ENCODE peak calls at places on chromosomes 16 and 17, in six cellular contexts. K is GM12891, T is H1, E is K562, W is HepG2, Y is GM12878. C is an unnamed sample.

GRCh38 chr17:79811036-79811887 is 14.4 kb upstream of the CBX8 start:
- DNase-seq in E (peak; percentile 77), W (peak; percentile 64), Y (no peak), K (no peak), T (no peak), C (no peak)

GRCh38 chr16:83713597-83713996 is 94.2 kb upstream of the HSBP1 start:
- DNase-seq in W (no peak), Y (no peak), E (peak; percentile 38), T (no peak), K (no peak), C (no peak)

GRCh38 chr17:7511108-7511507 is 26.9 kb downstream of the POLR2A start:
- DNase-seq in K (no peak), E (no peak), T (no peak), W (no peak), Y (no peak), C (no peak)

GRCh38 chr17:78411241-78411855 is 32.9 kb downstream of the PGS1 start:
- DNase-seq in Y (no peak), E (peak; percentile 86), T (no peak), W (no peak), K (no peak), C (no peak)

GRCh38 chr16:88936008-88936912 is 40.7 kb downstream of the CBFA2T3 start:
- DNase-seq in E (no peak), W (peak; percentile 34), Y (no peak), K (peak; percentile 69), T (no peak), C (peak; percentile 68)

GRCh38 chr16:50360033-50360778 is 8.6 kb downstream of the BRD7 start:
- DNase-seq in Y (no peak), E (no peak), W (no peak), T (no peak), K (no peak), C (no peak)

GRCh38 chr16:17211797-17212196 is 259.0 kb downstream of the XYLT1 start:
- DNase-seq in T (no peak), W (peak; percentile 34), K (no peak), E (peak; percentile 18), Y (no peak), C (no peak)

GRCh38 chr16:2980227-2981176 is at the start of gene PKMYT1:
- DNase-seq in E (peak; percentile 95), K (peak; percentile 100), W (peak; percentile 73), Y (peak; percentile 61), T (no peak), C (peak; percentile 100)

GRCh38 chr16:71479420-71479819 is 9.7 kb downstream of the ZNF19 start:
- DNase-seq in E (peak; percentile 67), T (no peak), W (peak; percentile 55), Y (no peak), K (no peak), C (no peak)

GRCh38 chr16:63241476-63241875 is 1205.2 kb upstream of the CDH8 start:
- DNase-seq in K (no peak), Y (no peak), W (no peak), T (no peak), E (no peak), C (no peak)

GRCh38 chr17:36128411-36128978 is 24.9 kb downstream of the CCL4 start:
- DNase-seq in K (no peak), T (no peak), Y (no peak), E (no peak), W (no peak), C (no peak)

GRCh38 chr16:31335431-31335830 is 19.5 kb upstream of the ITGAX start:
- DNase-seq in K (no peak), W (no peak), E (no peak), T (no peak), Y (no peak), C (no peak)

GRCh38 chr17:59826741-59827453 is 65.8 kb downstream of the TUBD1 start:
- DNase-seq in K (no peak), T (no peak), E (no peak), Y (no peak), W (no peak), C (no peak)

DNA sequence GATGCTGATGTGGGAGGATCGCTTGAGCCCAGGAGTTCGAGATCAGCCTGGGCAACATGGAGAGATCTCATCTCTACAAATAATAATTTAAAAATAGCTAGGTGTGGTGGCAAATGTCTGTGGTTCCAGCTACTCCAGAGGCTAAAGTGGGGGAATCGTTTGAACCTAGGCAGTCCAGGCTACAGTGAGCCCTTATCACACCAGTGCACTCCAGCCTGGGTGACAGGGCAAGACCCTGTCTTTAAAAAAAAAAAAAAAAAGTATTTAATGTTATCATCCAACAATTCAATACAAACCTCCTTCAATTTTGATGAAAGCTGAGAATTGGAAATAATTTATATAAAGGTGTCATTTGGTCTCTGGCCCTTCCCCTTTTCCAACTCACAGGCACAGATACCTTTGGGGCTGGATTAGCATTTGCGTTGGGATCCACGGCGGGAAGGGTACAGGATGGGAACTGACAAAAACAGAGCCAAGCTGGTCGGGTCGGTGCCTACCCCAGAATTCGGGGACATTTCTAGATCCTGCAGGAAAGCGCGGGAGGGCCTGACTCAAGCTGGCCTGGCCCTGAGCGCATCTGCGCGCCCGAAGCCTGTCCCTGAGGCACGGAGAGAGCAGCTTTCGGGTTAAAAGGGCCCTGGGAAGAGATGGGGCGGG is 860 bp upstream of the DCAF7 start:
- DNase-seq in Y (no peak), W (no peak), E (peak; percentile 80), K (no peak), T (no peak), C (no peak)
- TF ChIP-seq POLR2AphosphoS5 in Y (no peak), W (no peak), E (no peak), K (no peak), T (no peak), C (no peak)

DNA sequence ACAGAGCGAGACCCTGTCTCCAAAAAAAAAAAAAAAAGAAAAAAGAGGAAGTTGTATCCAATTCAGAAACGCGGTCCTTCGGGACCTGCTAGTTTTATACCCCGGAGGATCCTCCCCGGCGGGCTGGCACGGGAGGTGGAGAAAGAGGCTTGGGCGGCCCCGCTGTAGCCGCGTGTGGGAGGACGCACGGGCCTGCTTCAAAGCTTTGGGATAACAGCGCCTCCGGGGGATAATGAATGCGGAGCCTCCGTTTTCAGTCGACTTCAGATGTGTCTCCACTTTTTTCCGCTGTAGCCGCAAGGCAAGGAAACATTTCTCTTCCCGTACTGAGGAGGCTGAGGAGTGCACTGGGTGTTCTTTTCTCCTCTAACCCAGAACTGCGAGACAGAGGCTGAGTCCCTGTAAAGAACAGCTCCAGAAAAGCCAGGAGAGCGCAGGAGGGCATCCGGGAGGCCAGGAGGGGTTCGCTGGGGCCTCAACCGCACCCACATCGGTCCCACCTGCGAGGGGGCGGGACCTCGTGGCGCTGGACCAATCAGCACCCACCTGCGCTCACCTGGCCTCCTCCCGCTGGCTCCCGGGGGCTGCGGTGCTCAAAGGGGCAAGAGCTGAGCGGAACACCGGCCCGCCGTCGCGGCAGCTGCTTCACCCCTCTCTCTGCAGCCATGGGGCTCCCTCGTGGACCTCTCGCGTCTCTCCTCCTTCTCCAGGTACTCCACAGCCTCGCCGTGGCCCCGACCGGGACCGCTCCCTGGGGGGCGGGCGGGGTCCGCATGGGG is at the start of gene CDH3:
- DNase-seq in W (no peak), T (peak; percentile 82), Y (no peak), E (no peak), K (peak; percentile 28), C (no peak)
- TF ChIP-seq POLR2A in W (no peak), T (no peak), Y (no peak), E (no peak), K (no peak), C (no peak)

GRCh38 chr17:67227488-67227887 is 17.5 kb downstream of the HELZ start:
- DNase-seq in W (no peak), E (no peak), K (no peak), T (no peak), Y (no peak), C (no peak)
- TF ChIP-seq TAF1 in W (no peak), E (no peak), K (no peak), T (no peak), Y (no peak), C (no peak)

GRCh38 chr16:66608241-66609138 is 4.0 kb downstream of the CMTM3 start:
- DNase-seq in W (peak; percentile 93), K (peak; percentile 93), Y (no peak), E (peak; percentile 91), T (peak; percentile 78), C (peak; percentile 91)
- TF ChIP-seq POLR2AphosphoS5 in W (no peak), K (no peak), Y (no peak), E (peak; percentile 23), T (no peak), C (no peak)

DNA sequence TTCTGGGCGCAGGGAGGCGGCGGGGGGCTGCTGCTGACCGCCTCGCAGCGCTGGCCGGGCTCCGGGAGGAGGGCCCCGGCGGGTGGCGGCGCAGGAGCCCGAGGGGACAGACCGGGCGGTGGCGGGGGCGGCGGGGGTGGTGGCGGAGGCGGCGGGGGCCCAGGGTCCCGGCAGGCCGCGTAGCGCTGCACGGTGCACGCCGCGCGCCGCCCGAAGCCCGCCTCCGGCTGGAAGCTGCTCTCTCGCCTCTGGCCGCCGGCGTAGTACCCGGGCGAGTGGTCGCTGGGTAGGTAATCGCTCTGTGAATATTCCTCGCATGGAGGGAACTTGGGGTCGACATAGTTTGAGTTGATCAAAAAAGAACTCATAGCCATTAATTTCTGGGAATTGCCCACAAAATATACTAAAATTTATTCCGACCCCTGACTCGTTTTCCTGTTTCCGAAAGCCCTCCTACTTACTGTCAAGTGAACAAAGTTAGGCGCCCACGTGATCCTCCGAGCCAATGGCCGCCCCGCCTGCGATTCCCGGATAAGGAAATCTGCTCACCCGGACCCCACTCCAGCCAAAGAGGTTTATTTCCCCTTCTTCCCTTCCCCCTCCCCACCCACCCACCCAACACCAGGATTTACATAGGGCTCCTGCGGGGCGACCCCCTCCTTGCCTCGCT is at the start of gene HOXB4:
- DNase-seq in T (no peak), W (no peak), K (peak; percentile 71), E (peak; percentile 95), Y (peak; percentile 43), C (peak; percentile 76)
- TF ChIP-seq POLR2A in T (no peak), W (no peak), K (no peak), E (no peak), Y (peak; percentile 62), C (peak; percentile 45)